ENCODE peak calls at places on chromosomes 3 and 15, in five cellular contexts. One of them, this sample, is unnamed.

GRCh38 chr15:34883042-34883441 is 86.5 kb downstream of the AQR start:
- DNase-seq in AG04450: no peak
- DNase-seq in upper lobe of right lung: no peak
- DNase-seq in lower lobe of right lung: no peak
- DNase-seq in astrocyte of the spinal cord: no peak
- DNase-seq in this sample: peak; percentile 18

GRCh38 chr3:142211034-142211433 is 14.4 kb downstream of the GK5 start:
- DNase-seq in AG04450: no peak
- DNase-seq in upper lobe of right lung: no peak
- DNase-seq in lower lobe of right lung: no peak
- DNase-seq in astrocyte of the spinal cord: no peak
- DNase-seq in this sample: peak; percentile 19

GRCh38 chr15:72797834-72798233 is 14.3 kb upstream of the ADPGK start:
- DNase-seq in AG04450: no peak
- DNase-seq in upper lobe of right lung: no peak
- DNase-seq in lower lobe of right lung: no peak
- DNase-seq in astrocyte of the spinal cord: no peak
- DNase-seq in this sample: no peak

GRCh38 chr3:74624301-74624700 is 9.8 kb upstream of the CNTN3 start:
- DNase-seq in AG04450: peak; percentile 16
- DNase-seq in upper lobe of right lung: no peak
- DNase-seq in lower lobe of right lung: no peak
- DNase-seq in astrocyte of the spinal cord: no peak
- DNase-seq in this sample: peak; percentile 76

GRCh38 chr3:52001443-52001974 is 5.8 kb upstream of the RPL29 start:
- DNase-seq in AG04450: no peak
- DNase-seq in upper lobe of right lung: peak; percentile 86
- DNase-seq in lower lobe of right lung: peak; percentile 83
- DNase-seq in astrocyte of the spinal cord: peak; percentile 51
- DNase-seq in this sample: peak; percentile 50

GRCh38 chr3:183764854-183765731 is 60.3 kb downstream of the MAP6D1 start:
- DNase-seq in AG04450: peak; percentile 26
- DNase-seq in upper lobe of right lung: no peak
- DNase-seq in lower lobe of right lung: no peak
- DNase-seq in astrocyte of the spinal cord: peak; percentile 75
- DNase-seq in this sample: peak; percentile 73

GRCh38 chr3:111739241-111739952 is 119.7 kb upstream of the PHLDB2 start:
- DNase-seq in AG04450: no peak
- DNase-seq in upper lobe of right lung: no peak
- DNase-seq in lower lobe of right lung: no peak
- DNase-seq in astrocyte of the spinal cord: peak; percentile 81
- DNase-seq in this sample: peak; percentile 81

GRCh38 chr15:92091155-92091734 is 237.7 kb downstream of the SLCO3A1 start:
- DNase-seq in AG04450: no peak
- DNase-seq in upper lobe of right lung: peak; percentile 77
- DNase-seq in lower lobe of right lung: peak; percentile 63
- DNase-seq in astrocyte of the spinal cord: no peak
- DNase-seq in this sample: peak; percentile 14

GRCh38 chr15:69393831-69394491 is 20.2 kb upstream of the KIF23 start:
- DNase-seq in AG04450: no peak
- DNase-seq in upper lobe of right lung: no peak
- DNase-seq in lower lobe of right lung: no peak
- DNase-seq in astrocyte of the spinal cord: no peak
- DNase-seq in this sample: no peak

GRCh38 chr3:129587559-129588210 is 18.8 kb downstream of the PLXND1 start:
- DNase-seq in AG04450: no peak
- DNase-seq in upper lobe of right lung: no peak
- DNase-seq in lower lobe of right lung: no peak
- DNase-seq in astrocyte of the spinal cord: no peak
- DNase-seq in this sample: no peak

GRCh38 chr3:93994056-93994455 is 14.1 kb downstream of the ARL13B start:
- DNase-seq in AG04450: no peak
- DNase-seq in upper lobe of right lung: no peak
- DNase-seq in lower lobe of right lung: no peak
- DNase-seq in astrocyte of the spinal cord: no peak
- DNase-seq in this sample: peak; percentile 17

GRCh38 chr3:14570089-14570488 is 29.9 kb upstream of the GRIP2 start:
- DNase-seq in AG04450: no peak
- DNase-seq in upper lobe of right lung: no peak
- DNase-seq in lower lobe of right lung: no peak
- DNase-seq in astrocyte of the spinal cord: no peak
- DNase-seq in this sample: no peak
- H3K4me3 ChIP-seq in AG04450: no peak overlapping the region
- H3K4me3 ChIP-seq in upper lobe of right lung: no peak overlapping the region
- H3K4me3 ChIP-seq in lower lobe of right lung: no peak overlapping the region
- H3K4me3 ChIP-seq in astrocyte of the spinal cord: no peak overlapping the region
- H3K4me3 ChIP-seq in this sample: no peak overlapping the region

GRCh38 chr3:169931747-169932520 is 20.6 kb downstream of the SAMD7 start:
- DNase-seq in AG04450: no peak
- DNase-seq in upper lobe of right lung: no peak
- DNase-seq in lower lobe of right lung: no peak
- DNase-seq in astrocyte of the spinal cord: no peak
- DNase-seq in this sample: no peak
- H3K4me3 ChIP-seq in AG04450: no peak overlapping the region
- H3K4me3 ChIP-seq in upper lobe of right lung: no peak overlapping the region
- H3K4me3 ChIP-seq in lower lobe of right lung: no peak overlapping the region
- H3K4me3 ChIP-seq in astrocyte of the spinal cord: no peak overlapping the region
- H3K4me3 ChIP-seq in this sample: no peak overlapping the region

GRCh38 chr3:185330644-185331043 is 32.3 kb upstream of the MAP3K13 start:
- DNase-seq in AG04450: no peak
- DNase-seq in upper lobe of right lung: no peak
- DNase-seq in lower lobe of right lung: no peak
- DNase-seq in astrocyte of the spinal cord: no peak
- DNase-seq in this sample: no peak

GRCh38 chr3:185328324-185329004 is 34.5 kb upstream of the MAP3K13 start:
- DNase-seq in AG04450: no peak
- DNase-seq in upper lobe of right lung: no peak
- DNase-seq in lower lobe of right lung: no peak
- DNase-seq in astrocyte of the spinal cord: no peak
- DNase-seq in this sample: no peak

GRCh38 chr3:185335799-185336198 is 27.1 kb upstream of the MAP3K13 start:
- DNase-seq in AG04450: no peak
- DNase-seq in upper lobe of right lung: no peak
- DNase-seq in lower lobe of right lung: no peak
- DNase-seq in astrocyte of the spinal cord: peak; percentile 51
- DNase-seq in this sample: peak; percentile 41

GRCh38 chr3:185330238-185330637 is 32.7 kb upstream of the MAP3K13 start:
- DNase-seq in AG04450: no peak
- DNase-seq in upper lobe of right lung: peak; percentile 72
- DNase-seq in lower lobe of right lung: peak; percentile 68
- DNase-seq in astrocyte of the spinal cord: no peak
- DNase-seq in this sample: no peak

DNA sequence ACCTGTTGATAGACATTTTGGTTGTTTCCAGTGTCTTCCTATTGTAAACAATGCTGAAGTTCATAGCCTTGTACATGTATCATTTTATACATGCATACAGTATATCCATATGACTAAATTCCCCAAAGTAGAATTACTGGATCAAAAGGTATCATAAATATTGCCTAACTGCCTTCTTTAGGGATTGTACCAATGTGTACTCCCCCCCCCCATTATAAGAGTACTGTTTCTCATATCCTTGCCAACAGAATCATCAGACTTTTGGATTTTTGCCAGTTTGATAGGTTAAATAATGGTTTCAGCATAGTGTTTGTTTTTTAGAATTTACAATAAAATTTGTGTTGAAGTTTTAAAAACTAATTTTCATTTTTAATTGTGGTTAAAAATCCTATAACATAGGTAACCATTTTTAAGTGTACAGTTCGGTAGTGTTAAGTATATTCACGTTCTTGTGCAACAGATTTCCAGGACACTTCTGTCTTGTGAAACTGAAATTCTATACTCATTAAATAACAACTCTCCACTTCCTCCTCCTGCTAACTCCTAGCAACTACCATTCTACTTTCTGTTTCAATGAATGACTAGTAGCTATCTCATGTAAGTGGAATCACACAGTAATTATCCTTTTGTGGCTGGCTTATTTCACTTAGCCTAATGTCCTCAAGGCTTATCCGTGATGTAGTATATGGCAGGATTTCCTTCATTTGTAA is 30.8 kb upstream of the MAP3K13 start:
- DNase-seq in AG04450: peak; percentile 39
- DNase-seq in upper lobe of right lung: no peak
- DNase-seq in lower lobe of right lung: no peak
- DNase-seq in astrocyte of the spinal cord: peak; percentile 71
- DNase-seq in this sample: peak; percentile 56
- H3K4me3 ChIP-seq in AG04450: no peak overlapping the region
- H3K4me3 ChIP-seq in upper lobe of right lung: no peak overlapping the region
- H3K4me3 ChIP-seq in lower lobe of right lung: no peak overlapping the region
- H3K4me3 ChIP-seq in astrocyte of the spinal cord: no peak overlapping the region
- H3K4me3 ChIP-seq in this sample: no peak overlapping the region

GRCh38 chr15:74545061-74545460 is 4.0 kb downstream of the ARID3B start:
- DNase-seq in AG04450: no peak
- DNase-seq in upper lobe of right lung: no peak
- DNase-seq in lower lobe of right lung: no peak
- DNase-seq in astrocyte of the spinal cord: no peak
- DNase-seq in this sample: no peak

GRCh38 chr15:74543583-74543982 is 2.6 kb downstream of the ARID3B start:
- DNase-seq in AG04450: no peak
- DNase-seq in upper lobe of right lung: no peak
- DNase-seq in lower lobe of right lung: no peak
- DNase-seq in astrocyte of the spinal cord: no peak
- DNase-seq in this sample: no peak

GRCh38 chr15:74543043-74543422 is 2.0 kb downstream of the ARID3B start:
- DNase-seq in AG04450: no peak
- DNase-seq in upper lobe of right lung: no peak
- DNase-seq in lower lobe of right lung: no peak
- DNase-seq in astrocyte of the spinal cord: no peak
- DNase-seq in this sample: no peak

GRCh38 chr15:74548236-74548635 is 7.2 kb downstream of the ARID3B start:
- DNase-seq in AG04450: no peak
- DNase-seq in upper lobe of right lung: no peak
- DNase-seq in lower lobe of right lung: no peak
- DNase-seq in astrocyte of the spinal cord: no peak
- DNase-seq in this sample: no peak

DNA sequence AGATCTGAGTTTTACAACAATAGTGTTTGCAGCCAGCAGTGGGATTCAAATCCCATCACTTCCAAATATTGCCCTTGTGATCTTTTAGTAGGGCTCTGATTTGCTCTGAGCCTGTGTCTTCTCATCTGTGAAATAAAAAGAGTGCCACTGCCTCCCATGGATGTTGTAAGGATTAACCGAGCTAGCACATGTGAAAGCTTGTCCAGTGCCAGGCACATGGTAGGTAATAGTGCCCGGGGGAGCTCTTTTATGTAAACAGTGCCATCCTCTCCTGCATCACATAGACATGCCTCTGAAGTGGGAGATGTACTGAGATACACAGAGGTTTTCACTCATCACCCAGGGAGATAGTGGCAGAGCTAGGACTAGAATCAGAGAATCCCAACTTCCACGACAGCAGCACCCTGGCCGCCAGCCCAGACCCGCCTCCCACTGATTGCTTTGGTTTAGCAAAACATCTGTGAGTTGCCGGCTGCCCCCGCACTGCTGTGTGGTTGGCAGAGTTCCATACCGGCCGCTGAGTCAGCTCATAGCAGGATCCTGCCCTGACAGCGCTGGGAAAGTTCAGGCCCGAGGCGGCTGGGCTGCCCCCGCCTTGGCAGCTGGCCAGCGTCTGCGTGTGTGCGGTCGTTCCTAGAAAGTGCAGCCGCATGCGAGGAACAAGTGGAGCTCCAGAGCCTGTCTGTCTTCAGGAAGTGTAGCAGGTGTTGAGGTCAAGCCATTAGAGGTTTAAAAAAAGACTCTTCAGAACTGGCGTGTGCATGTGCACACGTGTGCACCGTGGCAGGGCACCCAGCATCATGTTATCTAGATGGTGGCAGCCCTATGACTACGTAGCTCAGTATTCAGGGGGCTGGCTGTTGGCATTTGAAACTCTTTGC is 5.0 kb downstream of the ARID3B start:
- DNase-seq in AG04450: peak; percentile 99
- DNase-seq in upper lobe of right lung: peak; percentile 97
- DNase-seq in lower lobe of right lung: peak; percentile 96
- DNase-seq in astrocyte of the spinal cord: peak; percentile 99
- DNase-seq in this sample: peak; percentile 99
- H3K4me3 ChIP-seq in AG04450: no peak overlapping the region
- H3K4me3 ChIP-seq in upper lobe of right lung: no peak overlapping the region
- H3K4me3 ChIP-seq in lower lobe of right lung: peak overlapping the region; percentile 1
- H3K4me3 ChIP-seq in astrocyte of the spinal cord: no peak overlapping the region
- H3K4me3 ChIP-seq in this sample: no peak overlapping the region

GRCh38 chr3:15519096-15519495 is 2.4 kb downstream of the COLQ start:
- DNase-seq in AG04450: no peak
- DNase-seq in upper lobe of right lung: no peak
- DNase-seq in lower lobe of right lung: no peak
- DNase-seq in astrocyte of the spinal cord: no peak
- DNase-seq in this sample: no peak

GRCh38 chr3:15520804-15521572 is 518 bp downstream of the COLQ start:
- DNase-seq in AG04450: no peak
- DNase-seq in upper lobe of right lung: no peak
- DNase-seq in lower lobe of right lung: no peak
- DNase-seq in astrocyte of the spinal cord: no peak
- DNase-seq in this sample: no peak

GRCh38 chr3:15523660-15524417 is 2.3 kb upstream of the COLQ start:
- DNase-seq in AG04450: no peak
- DNase-seq in upper lobe of right lung: no peak
- DNase-seq in lower lobe of right lung: no peak
- DNase-seq in astrocyte of the spinal cord: no peak
- DNase-seq in this sample: no peak

GRCh38 chr3:15520185-15520584 is 1.3 kb downstream of the COLQ start:
- DNase-seq in AG04450: no peak
- DNase-seq in upper lobe of right lung: no peak
- DNase-seq in lower lobe of right lung: no peak
- DNase-seq in astrocyte of the spinal cord: no peak
- DNase-seq in this sample: no peak

DNA sequence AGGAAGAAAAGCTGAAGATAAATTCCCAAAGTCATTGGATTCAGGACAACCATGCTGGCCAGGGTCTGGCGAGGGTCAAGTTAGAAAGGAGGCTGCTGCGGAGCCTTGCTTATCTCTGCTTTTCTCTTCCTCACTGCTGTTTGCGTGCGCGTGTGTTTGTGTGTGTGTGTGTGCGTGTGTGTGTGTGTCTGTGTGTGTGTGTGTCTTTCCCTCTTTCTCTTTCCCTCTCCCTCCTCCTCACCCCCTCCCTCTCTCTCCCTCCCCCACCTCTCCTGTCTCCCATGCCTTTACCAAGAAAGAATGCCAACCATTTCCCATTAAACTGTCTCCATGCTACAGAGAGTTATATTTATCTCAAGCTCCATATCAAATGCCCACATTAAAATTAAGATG is at the start of gene COLQ:
- DNase-seq in AG04450: no peak
- DNase-seq in upper lobe of right lung: no peak
- DNase-seq in lower lobe of right lung: no peak
- DNase-seq in astrocyte of the spinal cord: no peak
- DNase-seq in this sample: no peak
- H3K4me3 ChIP-seq in AG04450: no peak within 1 kb of the TSS
- H3K4me3 ChIP-seq in upper lobe of right lung: no peak within 1 kb of the TSS
- H3K4me3 ChIP-seq in lower lobe of right lung: no peak within 1 kb of the TSS
- H3K4me3 ChIP-seq in astrocyte of the spinal cord: no peak within 1 kb of the TSS
- H3K4me3 ChIP-seq in this sample: no peak within 1 kb of the TSS